ENCODE peak calls at places on chromosomes 11 and 22, in nine cellular contexts. B, X, C, P, A, G, T, F and M are unnamed samples.
A peak's percentile ranks its signal among the peaks of the same experiment; 100 is the strongest.

GRCh38 chr11:119370486-119371046 is 10.9 kb downstream of the USP2 start:
- DNase-seq in A (no peak), T (no peak), X (no peak), F (no peak), B (peak; percentile 51), P (no peak), C (no peak), G (no peak), M (no peak)

GRCh38 chr22:31302021-31302420 is 9.7 kb upstream of the PIK3IP1 start:
- DNase-seq in C (no peak), B (no peak), X (no peak), P (no peak), A (no peak), F (no peak), G (no peak), T (no peak), M (no peak)

GRCh38 chr11:118530180-118530682 is 761 bp upstream of the TMEM25 start:
- DNase-seq in X (peak; percentile 6), T (peak; percentile 8), C (no peak), F (no peak), A (peak; percentile 21), G (no peak), P (no peak), B (no peak), M (no peak)

GRCh38 chr11:75031771-75032549 is 43.2 kb downstream of the NEU3 start:
- DNase-seq in X (peak; percentile 82), F (peak; percentile 76), T (peak; percentile 81), C (peak; percentile 57), B (peak; percentile 88), A (peak; percentile 80), P (peak; percentile 76), G (no peak), M (no peak)

GRCh38 chr11:35515224-35515623 is 10.2 kb downstream of the PAMR1 start:
- DNase-seq in A (peak; percentile 87), P (peak; percentile 97), T (peak; percentile 85), X (peak; percentile 78), C (no peak), G (peak; percentile 76), F (no peak), B (no peak), M (peak; percentile 33)

GRCh38 chr11:34604216-34604615 is 16.7 kb upstream of the EHF start:
- DNase-seq in C (no peak), G (no peak), B (no peak), X (no peak), F (no peak), P (no peak), A (no peak), T (no peak), M (no peak)

GRCh38 chr11:65551572-65552398 is 6.4 kb downstream of the LTBP3 start:
- DNase-seq in G (no peak), C (peak; percentile 75), X (peak; percentile 29), P (peak; percentile 54), A (no peak), F (no peak), T (peak; percentile 40), B (peak; percentile 78), M (no peak)

GRCh38 chr11:61888043-61888442 is 3.3 kb downstream of the FADS3 start:
- DNase-seq in B (no peak), F (no peak), A (peak; percentile 90), C (peak; percentile 89), T (peak; percentile 87), G (peak; percentile 78), P (peak; percentile 92), X (peak; percentile 96), M (peak; percentile 72)

GRCh38 chr11:1862588-1863351 is 9.9 kb downstream of the LSP1 start:
- DNase-seq in T (peak; percentile 65), B (no peak), G (no peak), P (no peak), A (peak; percentile 39), X (peak; percentile 21), F (no peak), C (peak; percentile 41), M (no peak)

GRCh38 chr11:134683860-134684259 is 271.8 kb upstream of the B3GAT1 start:
- DNase-seq in C (no peak), X (no peak), A (no peak), G (no peak), T (no peak), B (no peak), F (no peak), P (no peak), M (no peak)

GRCh38 chr11:44785856-44786606 is 59.3 kb downstream of the TSPAN18 start:
- DNase-seq in G (no peak), P (no peak), T (no peak), C (no peak), A (no peak), F (no peak), B (no peak), X (no peak), M (no peak)

GRCh38 chr11:12066056-12066798 is 44.2 kb upstream of the MICAL2 start:
- DNase-seq in T (peak; percentile 97), G (peak; percentile 95), A (peak; percentile 79), F (no peak), X (peak; percentile 92), P (peak; percentile 100), C (peak; percentile 76), B (peak; percentile 86), M (peak; percentile 91)

DNA sequence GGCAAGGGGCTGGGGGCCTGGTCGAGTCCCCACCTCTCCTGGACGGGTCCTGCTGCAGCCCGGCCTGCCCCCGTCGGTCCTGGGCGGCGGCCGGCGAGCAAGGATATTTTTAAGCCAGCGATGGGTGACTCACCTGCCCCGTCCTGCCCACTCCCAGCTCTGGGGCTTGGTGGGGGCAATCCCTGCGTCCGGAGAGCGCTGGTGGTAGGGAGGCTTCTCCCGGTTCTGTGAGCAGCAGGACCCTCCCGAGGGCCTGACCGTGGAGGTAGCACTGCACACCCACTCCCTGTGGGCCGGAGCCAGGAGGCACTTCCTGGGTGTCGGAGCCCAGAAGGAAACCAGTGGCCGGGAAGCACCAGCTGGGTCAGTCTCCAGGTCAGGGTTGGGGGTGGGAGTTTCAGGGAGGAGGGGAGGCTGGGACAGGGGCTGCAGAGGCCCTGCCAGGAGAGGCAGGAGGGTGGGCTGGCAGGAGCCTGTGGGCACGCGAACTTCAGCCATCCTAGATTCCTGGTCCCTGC is 467 bp downstream of the EPS8L2 start:
- DNase-seq in A (peak; percentile 24), X (no peak), F (no peak), P (peak; percentile 64), B (peak; percentile 67), T (peak; percentile 56), C (no peak), G (no peak), M (no peak)
- TF ChIP-seq CTCF in A (no peak), X (no peak), F (no peak), P (no peak), B (no peak), T (no peak), C (peak; percentile 25), G (no peak), M (no peak)

DNA sequence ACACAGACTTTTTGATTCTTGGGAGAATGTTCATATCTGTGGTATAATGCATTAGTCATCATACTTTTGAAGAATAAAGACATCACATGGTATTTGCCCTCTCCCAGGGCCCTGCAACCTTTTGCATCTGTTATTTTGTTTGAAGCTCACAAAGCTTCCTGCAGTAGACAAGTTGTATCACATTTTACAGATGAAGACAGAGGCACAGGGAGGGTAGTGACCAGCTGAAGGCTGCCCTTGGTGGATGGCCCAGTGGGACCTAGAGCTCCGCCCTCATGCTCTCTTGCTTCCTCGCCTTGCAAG is 66.4 kb downstream of the UBASH3B start:
- DNase-seq in F (no peak), A (peak; percentile 97), C (peak; percentile 52), P (peak; percentile 73), B (no peak), G (peak; percentile 49), X (peak; percentile 86), T (peak; percentile 93), M (peak; percentile 66)
- TF ChIP-seq CTCF in F (no peak), A (no peak), C (no peak), P (no peak), B (no peak), G (no peak), X (no peak), T (no peak), M (no peak)

GRCh38 chr11:111483431-111483830 is 28.8 kb downstream of the BTG4 start:
- DNase-seq in F (no peak), B (no peak), C (no peak), G (no peak), X (no peak), T (no peak), A (peak; percentile 18), P (no peak), M (no peak)

GRCh38 chr11:111477898-111478297 is 34.3 kb downstream of the BTG4 start:
- DNase-seq in C (no peak), X (no peak), G (no peak), A (no peak), B (no peak), F (no peak), P (no peak), T (no peak), M (no peak)

GRCh38 chr11:111476961-111477360 is 35.2 kb downstream of the BTG4 start:
- DNase-seq in G (no peak), A (no peak), F (no peak), T (no peak), B (no peak), C (no peak), X (no peak), P (no peak), M (no peak)

GRCh38 chr11:111476366-111476765 is 35.8 kb downstream of the BTG4 start:
- DNase-seq in F (no peak), A (no peak), X (no peak), G (no peak), T (peak; percentile 14), P (no peak), B (no peak), C (no peak), M (no peak)

GRCh38 chr11:111479666-111480065 is 32.5 kb downstream of the BTG4 start:
- DNase-seq in G (no peak), A (no peak), X (no peak), B (no peak), P (no peak), T (no peak), F (no peak), C (no peak), M (no peak)
- TF ChIP-seq CTCF in G (no peak), A (no peak), X (no peak), B (no peak), P (no peak), T (no peak), F (no peak), C (peak; percentile 12), M (no peak)

GRCh38 chr11:86274999-86275398 is 27.0 kb upstream of the HIKESHI start:
- DNase-seq in X (no peak), C (no peak), T (no peak), B (no peak), G (no peak), A (no peak), P (no peak), F (no peak), M (no peak)

GRCh38 chr11:86275493-86276370 is 26.3 kb upstream of the HIKESHI start:
- DNase-seq in A (no peak), G (no peak), P (no peak), F (no peak), C (no peak), B (no peak), X (no peak), T (no peak), M (no peak)

GRCh38 chr11:86278226-86278625 is 23.8 kb upstream of the HIKESHI start:
- DNase-seq in A (peak; percentile 33), P (peak; percentile 35), X (no peak), B (no peak), T (no peak), C (no peak), F (no peak), G (no peak), M (no peak)

GRCh38 chr11:86277741-86278140 is 24.3 kb upstream of the HIKESHI start:
- DNase-seq in F (no peak), P (no peak), G (no peak), X (no peak), B (no peak), T (no peak), A (no peak), C (no peak), M (no peak)

GRCh38 chr11:86274503-86274902 is 27.5 kb upstream of the HIKESHI start:
- DNase-seq in G (no peak), F (no peak), C (no peak), B (no peak), T (no peak), A (no peak), X (no peak), P (no peak), M (no peak)
- TF ChIP-seq CTCF in G (no peak), F (no peak), C (peak; percentile 48), B (peak; percentile 10), T (peak; percentile 24), A (peak; percentile 29), X (no peak), P (no peak), M (no peak)